ENCODE peak calls at places on chromosomes 3 and 15, in eight cellular contexts. O, S, U, T, R, K, H and C are unnamed samples.
A peak's percentile ranks its signal among the peaks of the same experiment; 100 is the strongest.

GRCh38 chr3:58249358-58250092 is 11.9 kb downstream of the ABHD6 start:
- DNase-seq in O (no peak), S (peak; percentile 91), U (no peak), T (no peak), R (no peak), K (peak; percentile 76), H (no peak), C (peak; percentile 43)

GRCh38 chr3:169822091-169822490 is 9.4 kb upstream of the LRRC34 start:
- DNase-seq in O (no peak), S (no peak), U (no peak), T (no peak), R (no peak), K (no peak), H (no peak), C (no peak)

GRCh38 chr3:186268616-186269448 is 93.2 kb downstream of the DGKG start:
- DNase-seq in O (no peak), S (peak; percentile 52), U (no peak), T (no peak), R (no peak), K (no peak), H (no peak), C (peak; percentile 76)

GRCh38 chr3:114809668-114810413 is 337.2 kb downstream of the ZBTB20 start:
- DNase-seq in O (no peak), S (no peak), U (no peak), T (no peak), R (no peak), K (peak; percentile 61), H (peak; percentile 43), C (peak; percentile 93)

GRCh38 chr3:57928511-57928910 is 79.7 kb upstream of the FLNB start:
- DNase-seq in O (no peak), S (no peak), U (no peak), T (no peak), R (no peak), K (no peak), H (no peak), C (no peak)

GRCh38 chr3:103690536-103690935 is 1255.7 kb downstream of the ZPLD1 start:
- DNase-seq in O (no peak), S (no peak), U (no peak), T (no peak), R (no peak), K (no peak), H (no peak), C (no peak)

GRCh38 chr15:64224508-64224907 is 61.7 kb upstream of the PPIB start:
- DNase-seq in O (no peak), S (no peak), U (peak; percentile 45), T (no peak), R (no peak), K (no peak), H (peak; percentile 18), C (peak; percentile 89)

GRCh38 chr3:46406786-46407611 is at the start of the genes CCR5AS and CCRL2:
- DNase-seq in O (peak; percentile 87), S (no peak), U (no peak), T (peak; percentile 80), R (peak; percentile 68), K (peak; percentile 64), H (peak; percentile 55), C (peak; percentile 62)

GRCh38 chr3:78825118-78825857 is 942.5 kb downstream of the ROBO1 start:
- DNase-seq in O (no peak), S (no peak), U (no peak), T (no peak), R (no peak), K (no peak), H (no peak), C (no peak)

GRCh38 chr15:31352911-31353811 is 26.5 kb downstream of the KLF13 start:
- DNase-seq in O (peak; percentile 92), S (no peak), U (peak; percentile 95), T (peak; percentile 84), R (peak; percentile 91), K (peak; percentile 55), H (peak; percentile 62), C (peak; percentile 87)

GRCh38 chr15:53710906-53711305 is 48.6 kb downstream of the WDR72 start:
- DNase-seq in O (no peak), S (peak; percentile 56), U (no peak), T (no peak), R (no peak), K (no peak), H (no peak), C (no peak)

GRCh38 chr15:62752687-62753517 is 289.6 kb upstream of the TPM1 start:
- DNase-seq in O (no peak), S (no peak), U (no peak), T (no peak), R (no peak), K (no peak), H (peak; percentile 12), C (no peak)

GRCh38 chr15:100383302-100384107 is 41.7 kb upstream of the ADAMTS17 start:
- DNase-seq in O (no peak), S (peak; percentile 45), U (no peak), T (no peak), R (no peak), K (peak; percentile 45), H (peak; percentile 9), C (peak; percentile 42)

GRCh38 chr3:12454808-12455121 is 29.5 kb upstream of the TSEN2 start:
- DNase-seq in O (no peak), S (no peak), U (no peak), T (no peak), R (no peak), K (no peak), H (peak; percentile 5), C (no peak)

GRCh38 chr3:188915137-188915536 is 256.6 kb upstream of the TPRG1 start:
- DNase-seq in O (no peak), S (no peak), U (no peak), T (no peak), R (no peak), K (no peak), H (no peak), C (peak; percentile 74)

GRCh38 chr3:15958692-15959433 is 161.1 kb upstream of the ANKRD28 start:
- DNase-seq in O (no peak), S (no peak), U (no peak), T (no peak), R (no peak), K (no peak), H (no peak), C (peak; percentile 22)

GRCh38 chr3:15955968-15956367 is 158.2 kb upstream of the ANKRD28 start:
- DNase-seq in O (no peak), S (no peak), U (no peak), T (no peak), R (no peak), K (no peak), H (no peak), C (peak; percentile 61)

GRCh38 chr3:15952543-15953175 is 154.9 kb upstream of the ANKRD28 start:
- DNase-seq in O (no peak), S (no peak), U (no peak), T (no peak), R (no peak), K (no peak), H (no peak), C (no peak)

GRCh38 chr3:15948403-15948802 is 150.6 kb upstream of the ANKRD28 start:
- DNase-seq in O (no peak), S (no peak), U (no peak), T (no peak), R (no peak), K (no peak), H (no peak), C (no peak)

DNA sequence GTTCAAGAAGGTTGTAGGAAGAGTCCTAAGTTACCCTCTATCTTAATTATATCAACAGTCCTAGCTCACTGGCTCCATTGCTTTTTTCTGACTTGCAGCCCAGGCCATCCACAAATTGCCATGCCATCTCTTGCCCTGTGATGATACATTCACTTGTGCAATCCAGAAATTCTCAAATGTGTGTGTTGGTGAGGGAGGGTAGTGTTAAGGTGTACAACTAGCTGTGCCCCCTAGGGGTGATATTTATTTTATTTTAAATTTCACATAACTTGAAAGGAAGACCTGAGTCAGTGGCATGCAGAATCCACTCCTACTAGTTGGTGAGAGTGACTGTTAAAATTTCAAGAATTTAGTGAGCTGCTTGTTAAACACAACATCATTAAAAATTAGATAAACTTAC is 156.1 kb upstream of the ANKRD28 start:
- DNase-seq in O (no peak), S (no peak), U (no peak), T (no peak), R (no peak), K (no peak), H (no peak), C (no peak)
- TF ChIP-seq CTCF in O (no peak), S (no peak), U (no peak), T (no peak), R (no peak), K (no peak), H (peak; percentile 11), C (peak; percentile 17)

DNA sequence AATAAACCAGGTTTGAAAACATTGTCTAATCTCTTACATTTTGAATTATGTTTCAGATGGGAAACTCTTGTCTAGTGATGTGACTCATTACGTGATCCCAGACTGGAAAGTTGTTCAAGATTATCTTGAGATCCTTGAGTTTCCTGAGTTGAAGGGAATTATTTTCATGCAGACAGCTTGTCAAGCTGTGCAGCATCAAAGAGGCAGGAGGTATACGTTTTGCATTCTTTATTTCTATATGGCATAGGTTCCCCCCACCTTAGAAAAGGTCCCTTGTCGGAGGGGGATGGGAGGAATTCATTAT is 1.5 kb downstream of the DIS3L start:
- DNase-seq in O (no peak), S (no peak), U (no peak), T (no peak), R (no peak), K (no peak), H (peak; percentile 15), C (peak; percentile 31)
- H3K4me3 ChIP-seq in O (no peak overlapping the region), S (peak overlapping the region; percentile 57), U (no peak overlapping the region), T (peak overlapping the region; percentile 80), R (peak overlapping the region; percentile 86), K (no peak overlapping the region), H (no peak overlapping the region), C (no peak overlapping the region)

GRCh38 chr3:5441401-5441800 is 253.9 kb downstream of the EDEM1 start:
- DNase-seq in O (no peak), S (no peak), U (no peak), T (no peak), R (no peak), K (no peak), H (no peak), C (no peak)
- TF ChIP-seq CTCF in O (no peak), S (no peak), U (no peak), T (no peak), R (no peak), K (no peak), H (no peak), C (no peak)

GRCh38 chr15:60389261-60390077 is 8.3 kb downstream of the ANXA2 start:
- DNase-seq in O (no peak), S (no peak), U (no peak), T (no peak), R (no peak), K (no peak), H (no peak), C (peak; percentile 47)

GRCh38 chr15:60391722-60392340 is 6.0 kb downstream of the ANXA2 start:
- DNase-seq in O (no peak), S (no peak), U (no peak), T (no peak), R (no peak), K (no peak), H (no peak), C (peak; percentile 15)

GRCh38 chr15:60390231-60390630 is 7.6 kb downstream of the ANXA2 start:
- DNase-seq in O (no peak), S (no peak), U (no peak), T (no peak), R (no peak), K (no peak), H (no peak), C (peak; percentile 14)

GRCh38 chr15:60392601-60392985 is 5.2 kb downstream of the ANXA2 start:
- DNase-seq in O (no peak), S (no peak), U (peak; percentile 72), T (no peak), R (no peak), K (no peak), H (peak; percentile 87), C (peak; percentile 85)

GRCh38 chr15:60390931-60391501 is 6.8 kb downstream of the ANXA2 start:
- DNase-seq in O (no peak), S (peak; percentile 88), U (peak; percentile 74), T (no peak), R (peak; percentile 77), K (no peak), H (peak; percentile 81), C (peak; percentile 83)
- H3K4me3 ChIP-seq in O (no peak overlapping the region), S (no peak overlapping the region), U (peak overlapping the region; percentile 73), T (peak overlapping the region; percentile 9), R (peak overlapping the region; percentile 80), K (no peak overlapping the region), H (peak overlapping the region; percentile 30), C (peak overlapping the region; percentile 14)